ENCODE peak calls at places on chromosome 10, in four cellular contexts. One of them, this sample, is unnamed. For H3K4me1, the result is how much of the 10 kb centered on the place peaks cover.

GRCh38 chr10:968546-969199 is 19.6 kb upstream of the GTPBP4 start:
- DNase-seq in fibroblast of lung: no peak
- DNase-seq in foreskin keratinocyte: no peak
- DNase-seq in HCT116: no peak
- DNase-seq in this sample: no peak

GRCh38 chr10:77756319-77757232 is 119.0 kb upstream of the KCNMA1 start:
- DNase-seq in fibroblast of lung: peak
- DNase-seq in foreskin keratinocyte: peak
- DNase-seq in HCT116: peak
- DNase-seq in this sample: no peak

GRCh38 chr10:50992356-50992866 is 81.9 kb upstream of the PRKG1 start:
- DNase-seq in fibroblast of lung: peak
- DNase-seq in foreskin keratinocyte: no peak
- DNase-seq in HCT116: no peak
- DNase-seq in this sample: no peak

GRCh38 chr10:124558901-124559321 is 97.3 kb downstream of the LHPP start:
- DNase-seq in fibroblast of lung: peak
- DNase-seq in foreskin keratinocyte: no peak
- DNase-seq in HCT116: no peak
- DNase-seq in this sample: no peak

GRCh38 chr10:125662616-125663015 is 20.3 kb downstream of the TEX36 start:
- DNase-seq in fibroblast of lung: no peak
- DNase-seq in foreskin keratinocyte: peak
- DNase-seq in HCT116: peak
- DNase-seq in this sample: no peak

GRCh38 chr10:43203491-43204393 is 63.1 kb downstream of the RASGEF1A start:
- DNase-seq in fibroblast of lung: no peak
- DNase-seq in foreskin keratinocyte: peak
- DNase-seq in HCT116: peak
- DNase-seq in this sample: no peak

GRCh38 chr10:96743988-96744585 is 23.8 kb upstream of the PIK3AP1 start:
- DNase-seq in fibroblast of lung: peak
- DNase-seq in foreskin keratinocyte: no peak
- DNase-seq in HCT116: no peak
- DNase-seq in this sample: no peak

GRCh38 chr10:18658301-18658991 is 785 bp upstream of the ARL5B start:
- DNase-seq in fibroblast of lung: peak
- DNase-seq in foreskin keratinocyte: peak
- DNase-seq in HCT116: no peak
- DNase-seq in this sample: no peak

GRCh38 chr10:71578069-71578468 is 141.5 kb downstream of the C10orf105 start:
- DNase-seq in fibroblast of lung: no peak
- DNase-seq in foreskin keratinocyte: no peak
- DNase-seq in HCT116: no peak
- DNase-seq in this sample: no peak

GRCh38 chr10:69279110-69279509 is 814 bp downstream of the HK1 start:
- DNase-seq in fibroblast of lung: no peak
- DNase-seq in foreskin keratinocyte: no peak
- DNase-seq in HCT116: no peak
- DNase-seq in this sample: no peak

GRCh38 chr10:44070282-44070681 is 314.6 kb downstream of the CXCL12 start:
- DNase-seq in fibroblast of lung: no peak
- DNase-seq in foreskin keratinocyte: no peak
- DNase-seq in HCT116: no peak
- DNase-seq in this sample: no peak

GRCh38 chr10:132608511-132609195 is 71.1 kb downstream of the INPP5A start:
- DNase-seq in fibroblast of lung: no peak
- DNase-seq in foreskin keratinocyte: no peak
- DNase-seq in HCT116: no peak
- DNase-seq in this sample: no peak

GRCh38 chr10:132607491-132607890 is 69.9 kb downstream of the INPP5A start:
- DNase-seq in fibroblast of lung: no peak
- DNase-seq in foreskin keratinocyte: no peak
- DNase-seq in HCT116: no peak
- DNase-seq in this sample: no peak

GRCh38 chr10:132606536-132607316 is 69.1 kb downstream of the INPP5A start:
- DNase-seq in fibroblast of lung: peak
- DNase-seq in foreskin keratinocyte: no peak
- DNase-seq in HCT116: no peak
- DNase-seq in this sample: no peak

GRCh38 chr10:132609211-132609610 is 71.6 kb downstream of the INPP5A start:
- DNase-seq in fibroblast of lung: no peak
- DNase-seq in foreskin keratinocyte: no peak
- DNase-seq in HCT116: no peak
- DNase-seq in this sample: no peak

GRCh38 chr10:132607961-132608495 is 70.4 kb downstream of the INPP5A start:
- DNase-seq in fibroblast of lung: no peak
- DNase-seq in foreskin keratinocyte: no peak
- DNase-seq in HCT116: no peak
- DNase-seq in this sample: no peak
- H3K4me1 ChIP-seq in fibroblast of lung: under half
- H3K4me1 ChIP-seq in foreskin keratinocyte: under half
- H3K4me1 ChIP-seq in HCT116: under half
- H3K4me1 ChIP-seq in this sample: under half

DNA sequence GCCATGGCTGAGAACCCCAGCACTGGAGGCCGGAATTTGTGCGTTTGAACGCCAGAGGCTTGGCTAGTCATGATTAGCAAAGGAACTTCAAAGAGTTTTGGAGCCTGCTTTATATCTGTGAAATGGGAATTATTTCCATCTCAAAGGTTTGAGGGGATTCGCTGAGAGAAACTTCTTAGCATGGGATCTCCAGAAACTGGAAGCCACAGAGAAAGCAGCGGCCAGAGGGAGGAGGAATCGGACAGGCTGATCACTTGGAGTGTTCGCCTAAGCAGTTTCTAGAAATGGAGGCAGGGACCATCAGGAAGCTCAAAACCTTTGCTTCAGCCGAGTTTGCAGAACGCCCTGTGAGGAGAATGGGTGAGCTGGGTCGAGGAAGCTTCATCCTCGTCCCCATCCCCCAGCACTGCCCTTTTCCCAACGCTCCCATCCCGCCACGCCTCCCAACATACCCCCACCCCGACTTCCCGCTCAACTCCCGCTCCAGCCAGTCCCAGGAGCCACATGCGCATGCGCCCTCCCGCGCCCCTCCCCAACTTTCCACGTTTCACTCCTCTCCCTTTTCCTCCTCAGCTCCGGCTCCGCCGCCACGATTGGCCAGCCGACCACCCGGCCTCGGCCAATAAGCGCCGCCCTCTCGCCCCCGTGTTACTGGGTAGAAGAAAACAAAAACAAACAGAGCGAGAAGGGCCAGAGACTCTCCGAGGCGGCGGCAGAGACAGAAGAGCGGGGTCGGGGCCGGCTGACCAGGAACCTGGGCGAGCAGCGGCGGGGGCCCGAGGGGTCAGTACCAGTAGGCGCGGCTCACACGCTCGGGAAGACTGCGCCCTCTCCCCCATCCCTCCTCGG is at the start of gene PDCD4:
- DNase-seq in fibroblast of lung: peak
- DNase-seq in foreskin keratinocyte: peak
- DNase-seq in HCT116: peak
- DNase-seq in this sample: peak
- H3K4me1 ChIP-seq in fibroblast of lung: under half
- H3K4me1 ChIP-seq in foreskin keratinocyte: under half
- H3K4me1 ChIP-seq in HCT116: under half
- H3K4me1 ChIP-seq in this sample: half or more

GRCh38 chr10:95501203-95502094 is 59.7 kb downstream of the SORBS1 start:
- DNase-seq in fibroblast of lung: no peak
- DNase-seq in foreskin keratinocyte: no peak
- DNase-seq in HCT116: no peak
- DNase-seq in this sample: no peak

GRCh38 chr10:95499482-95499989 is 61.6 kb downstream of the SORBS1 start:
- DNase-seq in fibroblast of lung: no peak
- DNase-seq in foreskin keratinocyte: no peak
- DNase-seq in HCT116: no peak
- DNase-seq in this sample: no peak

GRCh38 chr10:95500649-95501048 is 60.5 kb downstream of the SORBS1 start:
- DNase-seq in fibroblast of lung: no peak
- DNase-seq in foreskin keratinocyte: no peak
- DNase-seq in HCT116: no peak
- DNase-seq in this sample: no peak

GRCh38 chr10:95502377-95502776 is 58.8 kb downstream of the SORBS1 start:
- DNase-seq in fibroblast of lung: no peak
- DNase-seq in foreskin keratinocyte: no peak
- DNase-seq in HCT116: no peak
- DNase-seq in this sample: no peak

DNA sequence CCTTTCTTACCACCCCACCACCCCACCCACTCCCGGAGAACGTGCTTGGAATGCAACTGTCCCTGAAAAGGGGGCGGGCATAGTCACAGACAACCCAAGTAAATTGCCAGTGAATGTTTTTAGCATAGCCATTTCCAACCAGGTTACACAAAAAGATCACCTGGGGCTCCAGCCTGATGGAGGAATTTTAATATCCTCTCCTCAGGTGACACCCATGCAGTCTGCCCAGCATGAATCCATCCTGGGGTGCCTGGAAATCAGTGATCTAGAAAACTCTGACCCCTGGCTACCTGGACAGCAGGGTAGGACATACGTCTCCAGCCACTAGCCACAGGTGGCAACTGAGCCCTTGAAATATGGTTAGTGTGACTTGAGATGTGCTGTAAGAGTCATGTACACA is 61.1 kb downstream of the SORBS1 start:
- DNase-seq in fibroblast of lung: no peak
- DNase-seq in foreskin keratinocyte: no peak
- DNase-seq in HCT116: no peak
- DNase-seq in this sample: no peak
- H3K4me1 ChIP-seq in fibroblast of lung: under half
- H3K4me1 ChIP-seq in foreskin keratinocyte: under half
- H3K4me1 ChIP-seq in HCT116: under half
- H3K4me1 ChIP-seq in this sample: under half

DNA sequence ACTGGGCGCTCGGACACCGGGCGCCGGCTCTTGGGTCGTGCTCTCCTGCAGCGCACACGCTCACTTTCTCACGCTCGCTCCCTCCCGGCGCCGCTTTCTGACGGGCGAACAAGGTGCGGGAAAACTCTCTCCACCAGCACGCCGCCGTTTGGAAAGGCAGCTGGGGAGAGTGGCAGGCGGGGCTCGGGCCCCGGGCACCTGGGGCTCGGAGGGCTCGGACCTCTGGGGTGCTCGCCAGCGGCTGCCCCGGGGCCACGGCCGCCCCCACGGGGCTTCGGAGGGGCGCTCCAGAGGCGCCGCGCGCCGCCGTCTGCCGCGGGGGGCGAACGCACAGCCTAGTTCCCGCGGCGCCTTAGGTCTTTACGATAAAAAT is 391 bp upstream of the EPC1 start:
- DNase-seq in fibroblast of lung: no peak
- DNase-seq in foreskin keratinocyte: no peak
- DNase-seq in HCT116: peak
- DNase-seq in this sample: no peak
- H3K4me1 ChIP-seq in fibroblast of lung: under half
- H3K4me1 ChIP-seq in foreskin keratinocyte: under half
- H3K4me1 ChIP-seq in HCT116: under half
- H3K4me1 ChIP-seq in this sample: under half

DNA sequence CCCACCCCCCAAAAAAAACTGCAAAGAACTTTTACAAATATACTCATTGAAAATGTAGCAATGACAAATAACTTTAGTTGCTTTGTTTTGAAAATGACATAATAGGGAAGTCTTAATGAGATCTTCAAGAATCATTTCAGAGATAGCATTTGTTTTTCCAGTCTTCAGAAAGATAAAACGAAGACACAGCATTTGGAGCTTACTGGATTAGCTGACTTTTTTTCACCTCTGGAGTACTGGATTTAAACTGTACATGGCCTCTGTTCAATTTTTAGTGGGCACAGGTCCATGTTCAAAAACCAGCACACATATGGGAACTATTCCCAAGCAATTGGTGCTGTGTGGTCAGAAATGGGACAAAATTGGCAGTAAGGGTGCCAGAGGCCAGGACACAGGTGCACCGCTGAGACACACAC is 3.9 kb downstream of the RAB11FIP2 start:
- DNase-seq in fibroblast of lung: peak
- DNase-seq in foreskin keratinocyte: no peak
- DNase-seq in HCT116: no peak
- DNase-seq in this sample: no peak
- H3K4me1 ChIP-seq in fibroblast of lung: under half
- H3K4me1 ChIP-seq in foreskin keratinocyte: under half
- H3K4me1 ChIP-seq in HCT116: under half
- H3K4me1 ChIP-seq in this sample: under half

GRCh38 chr10:80201592-80202256 is 3.6 kb downstream of the ANXA11 start:
- DNase-seq in fibroblast of lung: no peak
- DNase-seq in foreskin keratinocyte: no peak
- DNase-seq in HCT116: no peak
- DNase-seq in this sample: no peak

GRCh38 chr10:80200687-80201086 is 4.7 kb downstream of the ANXA11 start:
- DNase-seq in fibroblast of lung: no peak
- DNase-seq in foreskin keratinocyte: no peak
- DNase-seq in HCT116: no peak
- DNase-seq in this sample: no peak

GRCh38 chr10:80197972-80198591 is 7.3 kb downstream of the ANXA11 start:
- DNase-seq in fibroblast of lung: no peak
- DNase-seq in foreskin keratinocyte: no peak
- DNase-seq in HCT116: no peak
- DNase-seq in this sample: no peak

GRCh38 chr10:80200259-80200658 is 5.1 kb downstream of the ANXA11 start:
- DNase-seq in fibroblast of lung: no peak
- DNase-seq in foreskin keratinocyte: no peak
- DNase-seq in HCT116: no peak
- DNase-seq in this sample: no peak

GRCh38 chr10:80199828-80200227 is 5.5 kb downstream of the ANXA11 start:
- DNase-seq in fibroblast of lung: peak
- DNase-seq in foreskin keratinocyte: no peak
- DNase-seq in HCT116: no peak
- DNase-seq in this sample: no peak
- H3K4me1 ChIP-seq in fibroblast of lung: under half
- H3K4me1 ChIP-seq in foreskin keratinocyte: under half
- H3K4me1 ChIP-seq in HCT116: half or more
- H3K4me1 ChIP-seq in this sample: half or more

DNA sequence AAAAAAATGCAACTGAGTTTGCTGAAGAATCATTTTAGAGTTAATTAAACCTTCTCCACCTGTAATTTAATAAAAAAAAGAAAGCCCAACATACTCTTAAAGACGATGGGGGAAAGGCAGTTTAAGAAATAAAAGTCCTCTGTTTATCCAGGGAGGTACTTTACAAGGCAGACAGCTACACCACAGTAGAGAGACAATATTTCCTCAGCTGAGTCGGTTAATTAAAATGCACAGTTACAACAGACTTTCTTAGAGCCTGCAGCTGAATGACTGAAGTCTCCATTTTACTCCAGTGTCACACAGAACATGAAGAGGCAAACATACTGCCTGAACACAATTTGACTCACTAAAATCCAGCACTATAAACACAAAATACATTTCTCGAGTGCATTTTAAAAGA is 15.1 kb downstream of the LRRTM3 start:
- DNase-seq in fibroblast of lung: no peak
- DNase-seq in foreskin keratinocyte: no peak
- DNase-seq in HCT116: no peak
- DNase-seq in this sample: no peak
- H3K4me1 ChIP-seq in fibroblast of lung: under half
- H3K4me1 ChIP-seq in foreskin keratinocyte: under half
- H3K4me1 ChIP-seq in HCT116: under half
- H3K4me1 ChIP-seq in this sample: under half